ENCODE peak calls at places on chromosomes 1 and 21, in nine cellular contexts. I, Z, B, V, O, H, F, Q and P are unnamed samples.

GRCh38 chr1:231691618-231692259 is 65.1 kb downstream of the DISC1 start:
- DNase-seq in I (peak), Z (no peak), B (no peak), V (no peak), O (no peak), H (peak), F (peak), Q (peak), P (peak)

GRCh38 chr1:215730600-215730999 is 163.5 kb downstream of the KCTD3 start:
- DNase-seq in I (peak), Z (no peak), B (no peak), V (no peak), O (no peak), H (no peak), F (no peak), Q (no peak), P (no peak)

GRCh38 chr1:37474697-37475379 is 458 bp downstream of the ZC3H12A start:
- DNase-seq in I (peak), Z (peak), B (peak), V (no peak), O (no peak), H (no peak), F (no peak), Q (peak), P (peak)

GRCh38 chr1:201561604-201562003 is 22.7 kb downstream of the NAV1 start:
- DNase-seq in I (no peak), Z (no peak), B (no peak), V (no peak), O (no peak), H (no peak), F (no peak), Q (no peak), P (no peak)

GRCh38 chr21:38134084-38134873 is 122.5 kb upstream of the KCNJ15 start:
- DNase-seq in I (no peak), Z (no peak), B (no peak), V (no peak), O (no peak), H (no peak), F (no peak), Q (no peak), P (no peak)

GRCh38 chr21:32861871-32862270 is 90.3 kb upstream of the PAXBP1 start:
- DNase-seq in I (no peak), Z (no peak), B (no peak), V (no peak), O (no peak), H (peak), F (no peak), Q (no peak), P (no peak)

GRCh38 chr1:40793617-40794016 is 10.0 kb downstream of the KCNQ4 start:
- DNase-seq in I (no peak), Z (no peak), B (no peak), V (no peak), O (no peak), H (no peak), F (no peak), Q (no peak), P (no peak)

GRCh38 chr1:30953685-30954084 is 45.1 kb upstream of the SDC3 start:
- DNase-seq in I (no peak), Z (no peak), B (no peak), V (no peak), O (no peak), H (no peak), F (no peak), Q (no peak), P (no peak)

GRCh38 chr1:232012773-232013386 is 386.3 kb downstream of the DISC1 start:
- DNase-seq in I (no peak), Z (no peak), B (no peak), V (no peak), O (peak), H (peak), F (peak), Q (peak), P (peak)

GRCh38 chr1:12460911-12461621 is 156.9 kb downstream of the DHRS3 start:
- DNase-seq in I (no peak), Z (peak), B (no peak), V (peak), O (no peak), H (no peak), F (no peak), Q (no peak), P (no peak)

GRCh38 chr1:201702936-201703335 is 126.0 kb upstream of the IPO9 start:
- DNase-seq in I (no peak), Z (no peak), B (no peak), V (no peak), O (no peak), H (no peak), F (no peak), Q (no peak), P (peak)

GRCh38 chr1:199007423-199007822 is 368.6 kb downstream of the PTPRC start:
- DNase-seq in I (no peak), Z (no peak), B (no peak), V (no peak), O (peak), H (no peak), F (no peak), Q (no peak), P (no peak)

GRCh38 chr1:31712625-31713024 is 8.8 kb upstream of the COL16A1 start:
- DNase-seq in I (peak), Z (peak), B (no peak), V (peak), O (no peak), H (peak), F (peak), Q (peak), P (peak)

GRCh38 chr1:197911172-197911856 is 5.9 kb upstream of the LHX9 start:
- DNase-seq in I (no peak), Z (no peak), B (no peak), V (no peak), O (no peak), H (no peak), F (peak), Q (no peak), P (no peak)

GRCh38 chr1:198417041-198417440 is 123.4 kb downstream of the ATP6V1G3 start:
- DNase-seq in I (no peak), Z (no peak), B (no peak), V (no peak), O (no peak), H (no peak), F (no peak), Q (no peak), P (no peak)

GRCh38 chr1:145720556-145720877 is 1.2 kb downstream of the CD160 start:
- DNase-seq in I (peak), Z (no peak), B (no peak), V (no peak), O (no peak), H (peak), F (peak), Q (no peak), P (peak)

GRCh38 chr1:241985787-241986186 is 13.1 kb downstream of the MAP1LC3C start:
- DNase-seq in I (peak), Z (peak), B (no peak), V (no peak), O (peak), H (peak), F (peak), Q (peak), P (peak)

GRCh38 chr1:209651148-209651547 is 1.1 kb downstream of the LAMB3 start:
- DNase-seq in I (peak), Z (peak), B (peak), V (peak), O (peak), H (peak), F (peak), Q (peak), P (peak)

GRCh38 chr21:27060190-27060589 is 93.3 kb upstream of the ADAMTS5 start:
- DNase-seq in I (no peak), Z (no peak), B (no peak), V (no peak), O (no peak), H (peak), F (no peak), Q (no peak), P (no peak)

GRCh38 chr21:42381347-42381984 is 14.4 kb downstream of the TMPRSS3 start:
- DNase-seq in I (peak), Z (peak), B (no peak), V (no peak), O (peak), H (peak), F (peak), Q (peak), P (no peak)

GRCh38 chr1:185477638-185478216 is 160.7 kb upstream of the IVNS1ABP start:
- DNase-seq in I (no peak), Z (peak), B (no peak), V (no peak), O (no peak), H (no peak), F (peak), Q (no peak), P (no peak)

GRCh38 chr1:20654104-20654690 is 7.0 kb downstream of the DDOST start:
- DNase-seq in I (no peak), Z (no peak), B (no peak), V (no peak), O (no peak), H (peak), F (no peak), Q (peak), P (no peak)

DNA sequence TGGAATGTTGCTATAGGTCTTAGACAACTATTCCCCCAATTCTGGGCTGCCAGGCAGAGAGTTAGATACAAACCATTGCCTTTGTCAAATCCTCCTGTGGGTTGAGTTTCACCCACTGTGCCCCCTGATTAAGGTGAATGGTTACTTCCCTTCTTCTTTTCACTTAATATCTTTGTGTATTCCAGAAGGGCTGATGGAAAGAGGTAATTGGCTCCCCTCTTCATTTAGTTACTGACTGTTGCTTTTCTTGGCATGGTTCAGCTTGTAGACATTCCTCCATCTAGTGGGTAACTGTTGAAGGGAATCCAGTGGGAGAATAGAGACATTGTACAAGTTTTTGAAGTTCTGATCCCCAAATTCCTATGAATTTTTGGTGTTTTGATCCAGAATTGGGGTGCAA is 43.8 kb upstream of the MACF1 start:
- DNase-seq in I (no peak), Z (no peak), B (no peak), V (no peak), O (no peak), H (no peak), F (no peak), Q (no peak), P (no peak)
- TF ChIP-seq CTCF in I (no peak), Z (no peak), B (no peak), V (no peak), O (no peak), H (peak), F (no peak), Q (no peak), P (peak)

GRCh38 chr1:66300280-66300973 is 233.5 kb upstream of the SGIP1 start:
- DNase-seq in I (no peak), Z (no peak), B (no peak), V (no peak), O (no peak), H (peak), F (no peak), Q (no peak), P (no peak)
- TF ChIP-seq CTCF in I (no peak), Z (no peak), B (no peak), V (no peak), O (no peak), H (no peak), F (no peak), Q (no peak), P (no peak)

GRCh38 chr1:177611402-177611801 is 358.5 kb downstream of the SEC16B start:
- DNase-seq in I (no peak), Z (no peak), B (no peak), V (no peak), O (no peak), H (no peak), F (no peak), Q (no peak), P (no peak)

GRCh38 chr1:177615251-177615650 is 354.6 kb downstream of the SEC16B start:
- DNase-seq in I (peak), Z (no peak), B (no peak), V (no peak), O (no peak), H (peak), F (no peak), Q (no peak), P (no peak)

GRCh38 chr1:177609953-177610352 is 359.9 kb downstream of the SEC16B start:
- DNase-seq in I (no peak), Z (no peak), B (no peak), V (no peak), O (no peak), H (no peak), F (no peak), Q (no peak), P (no peak)
- TF ChIP-seq CTCF in I (no peak), Z (no peak), B (no peak), V (no peak), O (no peak), H (no peak), F (no peak), Q (no peak), P (no peak)

GRCh38 chr1:203368624-203369451 is 17.9 kb upstream of the FMOD start:
- DNase-seq in I (peak), Z (no peak), B (no peak), V (peak), O (peak), H (peak), F (no peak), Q (peak), P (peak)
- TF ChIP-seq CTCF in I (peak), Z (peak), B (peak), V (peak), O (no peak), H (peak), F (no peak), Q (no peak), P (peak)

DNA sequence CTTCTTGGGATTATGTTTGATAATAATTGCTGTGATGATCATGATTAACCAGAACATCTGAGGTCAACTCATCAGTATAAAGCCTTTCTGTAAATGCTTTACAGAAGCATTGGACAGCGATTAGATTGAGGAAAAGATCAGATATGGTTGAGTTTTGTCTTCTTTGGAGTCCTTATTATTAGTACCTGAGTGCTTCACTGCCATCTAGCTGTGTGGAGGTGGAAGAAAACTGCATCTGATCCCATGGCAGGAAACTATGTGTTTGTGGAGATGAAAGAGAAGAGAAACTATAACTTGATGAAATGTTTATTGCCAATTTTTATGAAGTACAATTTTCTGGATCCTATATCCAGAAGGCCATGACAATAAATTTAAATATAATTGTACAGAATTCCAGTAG is 11.4 kb downstream of the FLG2 start:
- DNase-seq in I (peak), Z (no peak), B (no peak), V (no peak), O (peak), H (no peak), F (no peak), Q (no peak), P (no peak)
- TF ChIP-seq CTCF in I (peak), Z (no peak), B (no peak), V (no peak), O (no peak), H (peak), F (no peak), Q (no peak), P (peak)

DNA sequence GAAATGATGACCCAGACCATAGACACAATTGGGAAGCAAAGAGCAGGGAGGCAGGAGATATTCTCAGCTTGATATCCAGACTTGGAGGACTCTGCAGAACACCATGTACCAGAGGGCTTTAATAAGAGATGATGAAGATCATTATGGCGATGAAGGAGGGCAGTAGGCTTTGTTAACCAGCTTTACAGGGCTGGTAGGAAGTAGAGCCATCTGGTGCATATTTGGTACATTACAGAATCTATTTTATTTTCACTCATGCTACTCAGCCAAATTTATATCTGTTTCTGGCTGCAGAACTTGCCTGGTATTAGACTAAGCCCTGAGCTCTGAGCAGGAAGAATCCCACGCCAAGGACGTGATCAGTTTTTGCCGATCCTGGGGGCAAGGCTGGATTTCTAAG is 61.8 kb upstream of the SYT6 start:
- DNase-seq in I (peak), Z (no peak), B (no peak), V (no peak), O (no peak), H (no peak), F (no peak), Q (no peak), P (no peak)
- TF ChIP-seq CTCF in I (no peak), Z (no peak), B (no peak), V (no peak), O (no peak), H (no peak), F (no peak), Q (no peak), P (peak)

DNA sequence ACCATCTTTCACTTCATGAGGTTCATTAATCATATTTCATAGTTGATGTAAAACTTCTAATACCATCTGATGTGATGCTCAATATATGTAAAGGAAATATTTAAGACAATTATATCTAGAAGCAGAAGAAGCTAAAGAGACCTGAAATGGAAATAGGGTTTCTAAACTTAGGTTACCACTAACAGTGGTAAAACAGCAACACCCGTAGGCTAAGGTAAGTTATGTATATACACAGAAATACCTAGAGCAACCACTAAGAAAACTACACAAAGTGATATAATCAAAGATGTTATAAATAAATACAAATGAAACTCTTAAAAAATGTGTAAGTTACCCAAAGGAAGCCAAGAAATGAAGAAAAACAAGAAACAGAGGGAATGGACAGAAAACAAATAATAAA is 61.1 kb upstream of the TNFSF4 start:
- DNase-seq in I (no peak), Z (no peak), B (no peak), V (no peak), O (no peak), H (no peak), F (no peak), Q (no peak), P (no peak)
- TF ChIP-seq CTCF in I (peak), Z (no peak), B (no peak), V (no peak), O (no peak), H (no peak), F (no peak), Q (no peak), P (no peak)

DNA sequence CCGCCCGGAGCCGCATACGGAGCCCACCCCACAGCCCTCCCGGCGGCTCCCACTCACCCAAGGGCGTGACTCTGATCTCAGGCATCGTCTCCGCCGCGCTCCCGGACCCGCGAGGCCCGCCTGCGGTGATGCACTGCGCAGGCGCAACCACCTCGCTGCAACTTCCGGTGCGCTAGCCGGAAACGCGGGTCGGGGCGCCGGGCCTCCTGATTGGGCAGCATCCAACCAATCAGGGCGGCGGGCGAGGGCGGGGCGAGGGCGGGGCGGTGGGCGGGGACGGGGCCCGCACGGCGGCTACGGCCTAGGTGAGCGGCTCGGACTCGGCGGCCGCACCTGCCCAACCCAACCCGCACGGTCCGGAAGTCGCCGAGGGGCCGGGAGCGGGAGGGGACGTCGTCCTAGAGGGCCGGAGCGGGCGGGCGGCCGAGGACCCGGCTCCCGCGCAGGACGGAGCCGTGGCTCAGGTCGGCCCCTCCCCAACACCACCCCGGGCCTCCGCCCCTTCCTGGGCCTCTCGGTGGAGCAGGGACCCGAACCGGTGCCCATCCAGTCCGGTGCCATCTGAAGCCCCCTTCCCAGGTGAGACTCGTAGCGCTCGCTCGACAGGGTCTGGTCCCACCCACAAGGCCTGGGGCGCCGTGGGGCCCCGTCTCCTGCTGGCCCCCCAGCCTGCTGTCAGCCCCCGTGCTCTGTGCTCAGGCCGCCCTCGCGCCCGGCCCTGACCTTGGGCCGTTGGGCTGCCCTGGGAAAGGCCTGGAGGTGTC is at the start of the genes CPTP and INTS11:
- DNase-seq in I (peak), Z (peak), B (peak), V (peak), O (peak), H (peak), F (peak), Q (peak), P (peak)
- TF ChIP-seq CTCF in I (no peak), Z (no peak), B (no peak), V (no peak), O (no peak), H (no peak), F (no peak), Q (no peak), P (no peak)

GRCh38 chr1:109719337-109719837 is 7.3 kb downstream of the GSTM5 start:
- DNase-seq in I (peak), Z (no peak), B (no peak), V (no peak), O (peak), H (peak), F (no peak), Q (no peak), P (peak)

GRCh38 chr1:109716121-109716520 is 4.1 kb downstream of the GSTM5 start:
- DNase-seq in I (no peak), Z (no peak), B (no peak), V (no peak), O (no peak), H (no peak), F (no peak), Q (no peak), P (no peak)

GRCh38 chr1:109717729-109718128 is 5.7 kb downstream of the GSTM5 start:
- DNase-seq in I (no peak), Z (no peak), B (no peak), V (no peak), O (no peak), H (no peak), F (no peak), Q (no peak), P (no peak)

GRCh38 chr1:109716570-109717090 is 4.6 kb downstream of the GSTM5 start:
- DNase-seq in I (no peak), Z (no peak), B (no peak), V (no peak), O (no peak), H (no peak), F (no peak), Q (no peak), P (no peak)

GRCh38 chr1:109718495-109718894 is 6.4 kb downstream of the GSTM5 start:
- DNase-seq in I (peak), Z (no peak), B (no peak), V (no peak), O (peak), H (no peak), F (peak), Q (no peak), P (peak)
- TF ChIP-seq CTCF in I (peak), Z (peak), B (no peak), V (no peak), O (no peak), H (no peak), F (no peak), Q (no peak), P (peak)

GRCh38 chr1:248152056-248152827 is 7.3 kb downstream of the OR2M5 start:
- DNase-seq in I (no peak), Z (no peak), B (no peak), V (no peak), O (no peak), H (no peak), F (no peak), Q (no peak), P (no peak)
- TF ChIP-seq CTCF in I (peak), Z (no peak), B (no peak), V (no peak), O (no peak), H (no peak), F (no peak), Q (no peak), P (no peak)